ENCODE peak calls at places on chromosomes 11 and 22, in five cellular contexts. A is right atrium auricular region, S is DND-41, R is bronchial epithelial cell, D is neural progenitor cell. M is an unnamed sample.

GRCh38 chr22:29205598-29206371 is at the start of gene EMID1:
- DNase-seq in S (peak), R (no peak), D (peak), A (no peak), M (peak)

GRCh38 chr22:40485813-40486610 is 115.6 kb downstream of the SGSM3 start:
- DNase-seq in R (peak), D (no peak), A (no peak), S (no peak), M (no peak)

GRCh38 chr22:32920032-32920628 is 118.6 kb downstream of the TIMP3 start:
- DNase-seq in R (no peak), D (no peak), A (peak), S (no peak), M (no peak)

GRCh38 chr11:81470446-81470845 is 1263.2 kb downstream of the FAM181B start:
- DNase-seq in S (no peak), D (no peak), A (no peak), R (no peak), M (no peak)

GRCh38 chr22:42816339-42816738 is 40.7 kb downstream of the ARFGAP3 start:
- DNase-seq in R (peak), S (no peak), D (no peak), A (peak), M (no peak)

GRCh38 chr11:94747136-94748110 is 20.7 kb upstream of the AMOTL1 start:
- DNase-seq in S (no peak), A (no peak), D (no peak), R (peak), M (no peak)

GRCh38 chr11:65842144-65842543 is 8.4 kb downstream of the SNX32 start:
- DNase-seq in S (no peak), A (no peak), R (no peak), D (no peak), M (no peak)

GRCh38 chr11:19349340-19350025 is 108.7 kb upstream of the E2F8 start:
- DNase-seq in S (no peak), R (no peak), A (no peak), D (no peak), M (no peak)

GRCh38 chr22:43217285-43218030 is 30.5 kb upstream of the TTLL12 start:
- DNase-seq in A (no peak), S (no peak), R (no peak), D (no peak), M (no peak)

GRCh38 chr11:59463176-59463575 is 6.4 kb downstream of the OR4D6 start:
- DNase-seq in A (no peak), R (no peak), S (no peak), D (no peak), M (no peak)

GRCh38 chr11:7936615-7937014 is 4.9 kb downstream of the OR10A3 start:
- DNase-seq in D (no peak), R (peak), S (no peak), A (no peak), M (no peak)

GRCh38 chr11:132347156-132348090 is 977.0 kb downstream of the NTM start:
- DNase-seq in D (peak), S (peak), R (no peak), A (no peak), M (peak)

GRCh38 chr22:50041361-50042065 is 16.6 kb downstream of the TTLL8 start:
- DNase-seq in A (no peak), D (no peak), S (no peak), R (no peak), M (no peak)

GRCh38 chr11:44729065-44729464 is 2.3 kb downstream of the TSPAN18 start:
- DNase-seq in S (no peak), A (no peak), R (no peak), D (peak), M (no peak)

GRCh38 chr22:44516841-44517240 is 18.8 kb upstream of the RTL6 start:
- DNase-seq in R (no peak), A (peak), D (no peak), S (no peak), M (no peak)

GRCh38 chr11:76208829-76209670 is 2.7 kb upstream of the WNT11 start:
- DNase-seq in R (no peak), D (peak), S (peak), A (peak), M (peak)

GRCh38 chr22:44661070-44661469 is 40.9 kb upstream of the PRR5 start:
- DNase-seq in D (peak), S (no peak), A (no peak), R (no peak), M (no peak)

GRCh38 chr11:117479372-117479771 is 151.7 kb downstream of the CEP164 start:
- DNase-seq in R (no peak), A (no peak), D (no peak), S (peak), M (peak)

GRCh38 chr11:78313181-78313788 is 104.3 kb downstream of the GAB2 start:
- DNase-seq in R (peak), A (peak), D (no peak), S (no peak), M (no peak)

GRCh38 chr22:39607093-39607492 is 36.5 kb downstream of the CACNA1I start:
- DNase-seq in D (no peak), R (no peak), A (no peak), S (no peak), M (no peak)

GRCh38 chr22:46122511-46122971 is 27.8 kb upstream of the PPARA start:
- DNase-seq in R (no peak), A (no peak), S (peak), D (peak), M (peak)

GRCh38 chr11:32561835-32562234 is 21.8 kb upstream of the EIF3M start:
- DNase-seq in S (no peak), A (no peak), D (no peak), R (no peak), M (no peak)
- TF ChIP-seq CTCF in S (peak), A (no peak), D (peak), R (no peak), M (no peak)

GRCh38 chr11:61106296-61106695 is 4.0 kb downstream of the CD5 start:
- DNase-seq in R (no peak), S (no peak), A (no peak), D (no peak), M (no peak)
- H3K4me3 ChIP-seq in R (no peak), S (no peak), A (no peak), D (no peak), M (no peak)

GRCh38 chr11:82523141-82523540 is 210.5 kb downstream of the FAM181B start:
- DNase-seq in A (no peak), D (peak), S (no peak), R (no peak), M (no peak)
- TF ChIP-seq CTCF in A (no peak), D (peak), S (no peak), R (no peak), M (no peak)

DNA sequence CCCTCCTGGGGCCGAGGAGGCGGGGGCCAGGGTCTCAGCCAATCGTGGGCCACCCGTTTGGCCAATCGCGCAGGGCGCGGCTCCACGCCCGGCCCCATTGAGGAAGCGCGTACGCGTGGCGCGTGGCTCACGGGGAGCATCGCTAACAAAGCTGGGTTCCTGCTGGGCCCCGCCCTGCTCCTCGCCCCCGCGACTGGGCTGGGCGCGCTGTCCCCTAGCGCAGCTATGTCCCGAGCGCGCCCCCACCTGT is 614 bp upstream of the ASCL2 start:
- DNase-seq in R (no peak), A (peak), D (peak), S (no peak), M (no peak)
- H3K4me3 ChIP-seq in R (peak), A (no peak), D (peak), S (no peak), M (no peak)

DNA sequence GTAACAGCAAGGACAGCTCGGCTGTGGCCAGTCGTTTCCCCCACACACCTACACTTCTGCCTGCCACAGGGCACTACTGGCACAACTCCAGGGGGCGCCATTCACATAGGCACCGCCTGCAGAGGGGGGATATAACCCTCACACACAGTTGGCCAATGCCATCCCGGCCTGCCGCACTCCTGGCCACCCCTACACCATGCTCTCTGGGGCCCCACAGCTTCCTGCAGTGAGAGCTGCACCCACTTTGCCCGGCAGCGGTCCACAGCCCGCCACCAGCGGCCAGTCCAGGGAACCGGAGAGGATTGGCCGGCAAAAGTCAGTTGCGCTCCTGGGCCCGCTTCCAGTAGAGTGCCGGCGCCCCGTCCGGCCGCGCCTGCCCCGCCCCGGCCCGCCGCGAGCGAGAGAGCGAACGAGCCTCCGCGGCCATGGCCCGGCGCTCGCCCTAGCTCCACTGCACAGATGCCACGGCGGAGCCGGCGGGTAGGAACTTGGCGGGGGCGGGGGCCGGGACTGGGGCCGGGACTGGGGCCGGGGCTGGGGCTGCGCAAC is 25.6 kb upstream of the SUSD2 start:
- DNase-seq in R (peak), S (peak), A (peak), D (peak), M (peak)
- TF ChIP-seq CTCF in R (peak), S (peak), A (peak), D (peak), M (peak)

GRCh38 chr11:101913631-101914030 is 1.2 kb upstream of the CEP126 start:
- DNase-seq in R (no peak), S (no peak), A (no peak), D (no peak), M (no peak)
- H3K4me3 ChIP-seq in R (no peak), S (no peak), A (no peak), D (no peak), M (no peak)

GRCh38 chr11:73186886-73187285 is 31.2 kb upstream of the P2RY2 start:
- DNase-seq in R (no peak), S (no peak), A (no peak), D (no peak), M (no peak)

GRCh38 chr11:73185680-73186293 is 32.3 kb upstream of the P2RY2 start:
- DNase-seq in R (peak), S (no peak), A (no peak), D (no peak), M (no peak)

GRCh38 chr11:73184953-73185671 is 33.0 kb upstream of the P2RY2 start:
- DNase-seq in A (peak), S (peak), R (peak), D (peak), M (peak)

GRCh38 chr11:73186294-73186850 is 31.7 kb upstream of the P2RY2 start:
- DNase-seq in D (no peak), S (no peak), A (no peak), R (peak), M (no peak)

DNA sequence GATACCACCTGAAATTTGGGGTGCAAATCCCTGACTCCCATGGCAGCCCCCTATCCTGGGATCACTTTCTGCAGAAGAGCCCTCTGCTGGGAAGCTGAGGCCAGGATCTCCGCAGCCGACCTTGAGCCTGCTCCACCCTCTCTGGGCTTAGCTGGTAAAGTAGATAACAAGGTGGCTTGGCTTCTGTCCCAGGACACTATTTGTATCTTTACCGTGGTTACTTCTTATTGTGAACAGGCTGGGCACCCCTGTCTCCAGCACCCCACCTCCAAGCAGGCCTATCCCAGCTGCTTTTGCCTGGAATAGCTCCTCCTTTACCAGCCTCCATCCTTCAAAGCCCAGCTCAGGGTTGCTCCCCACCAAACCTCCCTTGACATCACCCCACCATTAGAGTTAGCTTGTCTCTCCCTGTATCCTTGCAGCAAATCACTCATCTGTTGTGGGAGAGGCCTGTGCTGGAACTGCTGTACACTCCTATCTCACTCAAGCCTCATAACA is 35.2 kb upstream of the P2RY2 start:
- DNase-seq in A (no peak), D (no peak), R (no peak), S (no peak), M (no peak)
- TF ChIP-seq CTCF in A (no peak), D (peak), R (no peak), S (no peak), M (no peak)

M was measured in GM12865.